ENCODE peak calls at places on chromosomes 7 and 10, in four cellular contexts. N is GM12878, C is SK-N-SH, O is K562. Q is an unnamed sample.

GRCh38 chr10:132232553-132232949 is 45.8 kb downstream of the DPYSL4 start:
- DNase-seq in N (no peak), C (no peak), O (no peak), Q (no peak)

GRCh38 chr7:140478361-140479061 is 794 bp downstream of the MKRN1 start:
- DNase-seq in N (no peak), C (peak; percentile 84), O (no peak), Q (no peak)

GRCh38 chr10:94423627-94424026 is 21.3 kb downstream of the TBC1D12 start:
- DNase-seq in N (no peak), C (no peak), O (no peak), Q (no peak)

GRCh38 chr10:5419466-5420094 is 7.2 kb downstream of the NET1 start:
- DNase-seq in N (no peak), C (no peak), O (no peak), Q (no peak)

GRCh38 chr10:119306964-119307363 is 99.6 kb downstream of the GRK5 start:
- DNase-seq in N (no peak), C (no peak), O (no peak), Q (no peak)

GRCh38 chr10:73649876-73650536 is 5.8 kb downstream of the SYNPO2L start:
- DNase-seq in N (no peak), C (no peak), O (no peak), Q (no peak)

GRCh38 chr7:153088601-153089000 is 329.0 kb downstream of the ACTR3B start:
- DNase-seq in N (no peak), C (no peak), O (no peak), Q (no peak)

GRCh38 chr7:44978511-44979366 is at the start of gene MYO1G:
- DNase-seq in N (peak; percentile 88), C (no peak), O (no peak), Q (no peak)

GRCh38 chr10:63083904-63084689 is 49.0 kb upstream of the NRBF2 start:
- DNase-seq in N (peak; percentile 38), C (peak; percentile 56), O (peak; percentile 40), Q (peak; percentile 28)

GRCh38 chr10:118775478-118775877 is 20.7 kb upstream of the CACUL1 start:
- DNase-seq in N (no peak), C (no peak), O (peak; percentile 10), Q (no peak)

GRCh38 chr10:123057968-123058367 is 49.2 kb downstream of the ACADSB start:
- DNase-seq in N (no peak), C (no peak), O (no peak), Q (no peak)

GRCh38 chr10:86711957-86712708 is 43.8 kb downstream of the LDB3 start:
- DNase-seq in N (peak; percentile 43), C (peak; percentile 88), O (peak; percentile 34), Q (peak; percentile 52)

GRCh38 chr10:20415684-20416083 is 481.4 kb downstream of the NEBL start:
- DNase-seq in N (no peak), C (no peak), O (no peak), Q (no peak)

GRCh38 chr7:129783097-129783919 is 169.5 kb downstream of the UBE2H start:
- DNase-seq in N (no peak), C (peak; percentile 80), O (no peak), Q (peak; percentile 40)

GRCh38 chr7:155430606-155431005 is 27.3 kb upstream of the EN2 start:
- DNase-seq in N (no peak), C (no peak), O (no peak), Q (no peak)

GRCh38 chr10:13340626-13341370 is 7.3 kb downstream of the SEPHS1 start:
- DNase-seq in N (peak; percentile 49), C (no peak), O (no peak), Q (no peak)

GRCh38 chr7:66015440-66016130 is 33.6 kb upstream of the GUSB start:
- DNase-seq in N (no peak), C (no peak), O (no peak), Q (no peak)

GRCh38 chr7:34057956-34058355 is 152.6 kb downstream of the BMPER start:
- DNase-seq in N (no peak), C (no peak), O (no peak), Q (no peak)

GRCh38 chr7:70259497-70259896 is 661.2 kb downstream of the AUTS2 start:
- DNase-seq in N (no peak), C (no peak), O (no peak), Q (no peak)

GRCh38 chr7:50594734-50595537 is 29.7 kb upstream of the DDC start:
- DNase-seq in N (no peak), C (no peak), O (no peak), Q (no peak)

GRCh38 chr7:136654406-136654805 is 214.0 kb upstream of the CHRM2 start:
- DNase-seq in N (no peak), C (no peak), O (no peak), Q (no peak)

GRCh38 chr10:97889461-97890265 is 40.0 kb downstream of the GOLGA7B start:
- DNase-seq in N (no peak), C (peak; percentile 54), O (peak; percentile 62), Q (no peak)

GRCh38 chr10:6229290-6229689 is 26.6 kb downstream of the PFKFB3 start:
- DNase-seq in N (no peak), C (peak; percentile 18), O (no peak), Q (no peak)

GRCh38 chr7:94022550-94022949 is 18.4 kb upstream of the BET1 start:
- DNase-seq in N (no peak), C (no peak), O (no peak), Q (no peak)

GRCh38 chr10:114043532-114044250 is at the start of gene ADRB1:
- DNase-seq in N (peak; percentile 26), C (peak; percentile 82), O (peak; percentile 19), Q (peak; percentile 80)
- TF ChIP-seq USF1 in N (no peak), C (no peak), O (no peak), Q (no peak)

DNA sequence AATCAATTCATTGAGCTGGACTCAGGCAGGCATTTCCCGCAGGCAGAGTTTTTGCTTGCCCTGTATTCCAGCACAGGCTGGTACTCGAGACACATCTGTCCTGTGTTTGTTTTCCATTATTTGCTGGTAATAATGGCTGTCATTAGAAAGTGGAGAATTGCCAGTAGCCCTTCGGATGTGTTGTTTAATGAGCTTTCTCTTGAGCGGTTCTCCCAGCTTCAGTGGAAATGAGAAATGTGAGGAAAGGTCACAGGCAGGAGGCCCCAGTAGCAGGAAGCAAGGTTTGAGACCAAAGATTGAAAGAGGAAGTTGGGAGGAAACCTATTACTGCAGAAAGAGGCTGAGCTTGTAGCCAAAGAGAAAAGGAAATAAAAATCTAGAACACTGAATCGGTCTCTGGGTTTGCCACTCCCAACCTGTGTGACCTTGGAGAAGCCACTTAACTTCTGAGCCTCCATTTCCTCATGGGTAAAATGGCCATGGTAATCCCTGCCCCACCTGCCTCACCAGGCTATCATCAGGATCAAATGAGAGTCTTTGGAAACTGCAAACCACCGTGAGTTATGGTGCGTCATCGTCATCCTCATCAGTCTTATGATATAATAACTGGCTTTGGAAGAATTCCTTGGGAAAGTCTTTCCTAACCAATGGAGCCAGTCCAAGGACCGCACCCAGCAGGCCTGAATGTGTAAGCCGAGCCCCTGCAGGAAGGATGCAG is 67.7 kb downstream of the TACR2 start:
- DNase-seq in N (no peak), C (peak; percentile 64), O (no peak), Q (no peak)
- TF ChIP-seq USF1 in N (no peak), C (no peak), O (no peak), Q (no peak)

DNA sequence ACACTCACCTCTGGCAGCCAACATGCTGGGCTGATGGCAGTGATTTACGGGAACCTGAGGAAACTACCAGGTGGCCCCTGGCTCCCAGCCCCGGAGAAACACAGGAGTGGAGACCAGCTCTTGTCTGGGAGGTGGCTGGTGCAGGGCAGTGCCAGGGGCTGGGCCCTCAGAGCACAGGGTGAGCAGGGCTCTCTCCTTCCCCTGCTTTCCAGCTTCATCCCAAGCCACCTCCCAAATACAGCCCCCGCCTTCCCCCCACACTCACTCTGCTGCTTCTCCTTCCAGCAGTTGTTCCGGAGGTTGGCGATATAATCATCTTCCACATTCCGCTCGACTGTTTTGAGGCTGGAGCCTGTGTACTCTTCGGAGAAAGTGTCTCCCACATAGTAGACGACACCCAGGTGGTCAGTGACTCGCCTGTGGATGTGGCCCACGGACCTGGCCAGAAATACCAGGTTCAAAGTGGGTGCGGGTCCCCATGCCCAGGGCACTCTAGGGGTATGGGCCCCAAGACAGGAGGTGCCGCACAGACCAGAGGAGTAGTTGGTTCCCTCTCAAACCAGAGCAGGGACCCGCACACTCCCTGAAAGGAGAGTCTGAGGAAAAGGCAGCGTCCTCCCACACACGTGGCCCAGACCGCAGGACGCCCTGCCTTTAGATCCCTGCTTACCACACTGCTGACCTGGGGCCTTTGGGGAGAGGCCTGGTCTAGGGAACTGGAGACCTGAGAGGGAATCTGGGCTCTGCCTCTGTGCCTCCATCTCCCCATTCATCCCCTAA is 18.3 kb downstream of the DNAJB12 start:
- DNase-seq in N (no peak), C (no peak), O (no peak), Q (no peak)
- TF ChIP-seq USF1 in N (no peak), C (no peak), O (peak; percentile 13), Q (no peak)

GRCh38 chr7:22729180-22729579 is 2.2 kb downstream of the IL6 start:
- DNase-seq in N (no peak), C (no peak), O (no peak), Q (no peak)

GRCh38 chr7:22725585-22725984 is 1.4 kb upstream of the IL6 start:
- DNase-seq in N (no peak), C (peak; percentile 28), O (peak; percentile 58), Q (no peak)

GRCh38 chr7:22728416-22729029 is 1.5 kb downstream of the IL6 start:
- DNase-seq in N (no peak), C (no peak), O (peak; percentile 41), Q (no peak)

GRCh38 chr7:22726345-22726848 is 603 bp upstream of the IL6 start:
- DNase-seq in N (no peak), C (peak; percentile 32), O (peak; percentile 68), Q (peak; percentile 58)

DNA sequence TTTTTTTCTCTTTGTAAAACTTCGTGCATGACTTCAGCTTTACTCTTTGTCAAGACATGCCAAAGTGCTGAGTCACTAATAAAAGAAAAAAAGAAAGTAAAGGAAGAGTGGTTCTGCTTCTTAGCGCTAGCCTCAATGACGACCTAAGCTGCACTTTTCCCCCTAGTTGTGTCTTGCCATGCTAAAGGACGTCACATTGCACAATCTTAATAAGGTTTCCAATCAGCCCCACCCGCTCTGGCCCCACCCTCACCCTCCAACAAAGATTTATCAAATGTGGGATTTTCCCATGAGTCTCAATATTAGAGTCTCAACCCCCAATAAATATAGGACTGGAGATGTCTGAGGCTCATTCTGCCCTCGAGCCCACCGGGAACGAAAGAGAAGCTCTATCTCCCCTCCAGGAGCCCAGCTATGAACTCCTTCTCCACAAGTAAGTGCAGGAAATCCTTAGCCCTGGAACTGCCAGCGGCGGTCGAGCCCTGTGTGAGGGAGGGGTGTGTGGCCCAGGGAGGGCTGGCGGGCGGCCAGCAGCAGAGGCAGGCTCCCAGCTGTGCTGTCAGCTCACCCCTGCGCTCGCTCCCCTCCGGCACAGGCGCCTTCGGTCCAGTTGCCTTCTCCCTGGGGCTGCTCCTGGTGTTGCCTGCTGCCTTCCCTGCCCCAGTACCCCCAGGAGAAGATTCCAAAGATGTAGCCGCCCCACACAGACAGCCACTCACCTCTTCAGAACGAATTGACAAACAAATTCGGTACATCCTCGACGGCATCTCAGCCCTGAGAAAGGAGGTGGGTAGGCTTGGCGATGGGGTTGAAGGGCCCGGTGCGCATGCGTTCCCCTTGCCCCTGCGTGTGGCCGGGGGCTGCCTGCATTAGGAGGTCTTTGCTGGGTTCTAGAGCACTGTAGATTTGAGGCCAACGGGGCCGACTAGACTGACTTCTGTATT is at the start of gene IL6:
- DNase-seq in N (no peak), C (peak; percentile 65), O (peak; percentile 84), Q (peak; percentile 52)
- TF ChIP-seq USF1 in N (no peak), C (no peak), O (no peak), Q (no peak)

GRCh38 chr7:121798076-121798475 is 74.9 kb upstream of the PTPRZ1 start:
- DNase-seq in N (no peak), C (no peak), O (no peak), Q (no peak)
- TF ChIP-seq USF1 in N (no peak), C (no peak), O (no peak), Q (no peak)

GRCh38 chr7:43943702-43944187 is 17.5 kb downstream of the UBE2D4 start:
- DNase-seq in N (no peak), C (no peak), O (no peak), Q (no peak)
- TF ChIP-seq USF1 in N (no peak), C (no peak), O (no peak), Q (no peak)

Q was measured in WTC11.